ENCODE peak calls at places on chromosomes 13 and 19, in four cellular contexts. L is NCI-H345; S is effector memory CD4-positive, alpha-beta T cell; Z is activated naive CD4-positive, alpha-beta T cell treated with anti-CD3 and anti-CD28 coated beads, Interleukin-2, amount 50 U/mL, for 16 hours. B is an unnamed sample.

GRCh38 chr19:39127812-39128510 is 2.4 kb downstream of the PAK4 start:
- DNase-seq in S (no peak), Z (no peak), L (no peak), B (no peak)

GRCh38 chr19:51783373-51783772 is 11.6 kb upstream of the FPR3 start:
- DNase-seq in L (no peak), S (no peak), Z (no peak), B (no peak)

GRCh38 chr13:90706631-90707030 is 640.9 kb upstream of the MIR17HG start:
- DNase-seq in Z (no peak), L (no peak), S (no peak), B (no peak)

GRCh38 chr19:3194703-3195087 is 9.0 kb downstream of the NCLN start:
- DNase-seq in S (no peak), Z (no peak), L (no peak), B (no peak)

GRCh38 chr13:30125422-30126073 is 181.8 kb downstream of the KATNAL1 start:
- DNase-seq in Z (no peak), L (peak), S (no peak), B (no peak)

GRCh38 chr19:37988758-37989635 is 82.0 kb downstream of the SIPA1L3 start:
- DNase-seq in S (no peak), L (no peak), Z (no peak), B (no peak)

GRCh38 chr19:15672580-15673175 is at the start of gene CYP4F12:
- DNase-seq in L (no peak), Z (no peak), S (no peak), B (peak)

GRCh38 chr19:43545276-43545675 is 12.3 kb downstream of the ZNF575 start:
- DNase-seq in L (no peak), S (no peak), Z (no peak), B (no peak)

GRCh38 chr19:5238700-5239099 is 101.9 kb downstream of the PTPRS start:
- DNase-seq in S (no peak), Z (no peak), L (no peak), B (no peak)

GRCh38 chr13:55517312-55517711 is 1623.4 kb upstream of the PRR20A start:
- DNase-seq in Z (no peak), L (no peak), S (no peak), B (no peak)

GRCh38 chr13:27273658-27274425 is 3.2 kb downstream of the RASL11A start:
- DNase-seq in L (no peak), S (no peak), Z (no peak), B (no peak)

GRCh38 chr13:79336971-79337370 is 69.1 kb downstream of the RBM26 start:
- DNase-seq in L (no peak), S (no peak), Z (no peak), B (no peak)

GRCh38 chr19:19224852-19225494 is 13.2 kb downstream of the NCAN start:
- DNase-seq in S (peak), L (peak), Z (peak), B (peak)

GRCh38 chr13:110366733-110367132 is 59.6 kb downstream of the COL4A2 start:
- DNase-seq in L (no peak), Z (no peak), S (no peak), B (no peak)

GRCh38 chr13:93942016-93942415 is 537.5 kb downstream of the DCT start:
- DNase-seq in Z (no peak), S (no peak), L (no peak), B (no peak)

GRCh38 chr19:41441321-41441945 is 1.5 kb upstream of the ERICH4 start:
- DNase-seq in Z (no peak), S (no peak), L (no peak), B (no peak)

B was measured in CD8-positive, alpha-beta memory T cell.